ENCODE peak calls at places on chromosome 18, in five cellular contexts. L is kidney, V is fibroblast of lung, D is pancreas, R is adrenal gland. H is an unnamed sample. For H3K36me3, the result is how much of the 10 kb centered on the place peaks cover.

GRCh38 chr18:51890762-51891161 is 449.2 kb upstream of the DCC start:
- DNase-seq in L (no peak), D (peak), V (no peak), R (no peak), H (no peak)

GRCh38 chr18:10041180-10041579 is 127.4 kb downstream of the VAPA start:
- DNase-seq in V (peak), D (no peak), L (peak), R (peak), H (no peak)

GRCh38 chr18:59837586-59837985 is 62.2 kb upstream of the PMAIP1 start:
- DNase-seq in R (peak), D (no peak), V (peak), L (no peak), H (no peak)

GRCh38 chr18:22831441-22831904 is 101.7 kb upstream of the RBBP8 start:
- DNase-seq in L (no peak), R (no peak), V (peak), D (no peak), H (no peak)

GRCh38 chr18:63956755-63957154 is 7.7 kb downstream of the HMSD start:
- DNase-seq in R (no peak), D (no peak), V (no peak), L (no peak), H (no peak)

GRCh38 chr18:76640438-76640837 is 145.4 kb upstream of the ZNF516 start:
- DNase-seq in R (no peak), L (no peak), D (no peak), V (no peak), H (no peak)

GRCh38 chr18:58221060-58221725 is 177.2 kb downstream of the NEDD4L start:
- DNase-seq in V (peak), L (no peak), R (no peak), D (peak), H (peak)

GRCh38 chr18:72456802-72457201 is 87.3 kb downstream of the CBLN2 start:
- DNase-seq in L (no peak), R (no peak), D (no peak), V (peak), H (no peak)

DNA sequence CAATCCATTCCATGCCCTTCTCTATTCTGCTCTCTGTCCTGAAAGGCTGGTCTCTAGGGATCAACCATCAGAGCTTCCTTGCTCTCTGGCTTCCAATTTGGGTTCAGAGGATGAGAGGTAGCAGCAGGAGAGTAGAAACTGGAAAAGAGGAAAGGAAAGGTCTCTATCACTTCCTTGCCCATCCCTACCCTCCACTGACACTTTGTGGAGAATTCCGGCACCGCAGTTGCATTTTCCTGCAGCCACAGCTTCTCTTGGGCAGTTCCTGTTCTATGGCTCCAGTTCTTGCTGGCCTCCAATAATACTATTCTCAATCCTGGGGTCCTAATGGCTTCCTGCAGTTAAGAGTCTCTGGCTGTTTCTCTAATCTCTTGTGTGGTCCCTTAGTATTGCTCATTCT is 13.3 kb upstream of the IMPACT start:
- DNase-seq in R (no peak), L (no peak), D (no peak), V (peak), H (no peak)
- TF ChIP-seq CTCF in R (peak), L (no peak), D (no peak), V (peak), H (peak)

GRCh38 chr18:50644807-50645206 is 84.9 kb downstream of the MAPK4 start:
- DNase-seq in L (no peak), V (no peak), R (no peak), D (no peak), H (no peak)
- H3K36me3 ChIP-seq in L (under half), V (under half), R (under half), D (under half), H (under half)

DNA sequence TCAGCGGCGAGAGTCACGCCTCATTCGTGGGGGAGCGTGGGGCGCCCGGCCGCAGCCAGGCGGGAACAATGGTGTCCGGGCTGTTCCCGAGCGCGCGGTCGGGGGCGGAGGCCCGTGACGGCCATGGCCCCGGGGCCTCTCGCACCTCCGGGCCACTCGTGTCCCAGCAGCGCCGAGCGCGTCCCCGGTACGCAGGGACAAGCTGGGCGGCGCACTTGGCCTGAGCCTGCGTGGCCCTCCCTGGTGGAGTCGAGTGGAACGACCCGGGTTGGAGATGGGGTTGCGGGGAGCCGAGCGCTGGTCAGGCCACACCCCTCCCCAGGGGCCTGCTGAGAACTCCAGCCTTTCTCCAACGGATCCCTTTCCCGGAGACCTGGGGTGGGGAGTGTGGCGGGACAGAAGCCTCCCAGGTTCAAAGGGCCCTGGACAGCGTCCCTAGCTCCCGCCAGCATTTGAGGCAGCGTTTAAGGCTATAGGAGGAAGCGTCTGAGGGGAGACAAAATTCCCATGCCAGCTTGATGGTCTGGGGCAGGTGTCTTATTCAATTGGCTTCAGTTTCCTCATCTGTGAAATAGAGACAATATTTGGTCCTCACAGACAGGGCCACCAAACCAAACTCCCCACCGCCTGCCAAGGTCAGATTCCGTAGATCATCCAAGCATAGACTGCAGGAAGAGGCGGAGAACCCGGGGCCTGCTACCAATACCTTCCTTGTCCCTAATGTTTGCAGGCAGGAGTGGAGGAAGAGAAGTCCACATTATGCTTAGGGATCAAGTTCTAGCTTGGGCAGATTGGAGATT is 545 bp downstream of the CNDP2 start:
- DNase-seq in D (peak), R (peak), V (peak), L (peak), H (peak)
- TF ChIP-seq CTCF in D (no peak), R (peak), V (no peak), L (no peak), H (peak)

GRCh38 chr18:12359515-12359927 is 17.5 kb downstream of the AFG3L2 start:
- DNase-seq in R (no peak), V (peak), D (no peak), L (no peak), H (no peak)

GRCh38 chr18:12366379-12366778 is 10.6 kb downstream of the AFG3L2 start:
- DNase-seq in R (no peak), D (no peak), L (no peak), V (no peak), H (no peak)

GRCh38 chr18:12362473-12363174 is 14.4 kb downstream of the AFG3L2 start:
- DNase-seq in D (no peak), R (no peak), L (no peak), V (no peak), H (no peak)

GRCh38 chr18:12366794-12367193 is 10.2 kb downstream of the AFG3L2 start:
- DNase-seq in L (no peak), V (no peak), D (no peak), R (no peak), H (no peak)

GRCh38 chr18:12361770-12362378 is 15.2 kb downstream of the AFG3L2 start:
- DNase-seq in L (no peak), R (no peak), D (no peak), V (no peak), H (no peak)
- H3K36me3 ChIP-seq in L (under half), R (under half), D (half or more), V (under half), H (half or more)

GRCh38 chr18:54622084-54622483 is 31.0 kb downstream of the DYNAP start:
- DNase-seq in D (no peak), R (no peak), V (no peak), L (no peak), H (no peak)
- TF ChIP-seq CTCF in D (no peak), R (no peak), V (peak), L (no peak), H (no peak)

DNA sequence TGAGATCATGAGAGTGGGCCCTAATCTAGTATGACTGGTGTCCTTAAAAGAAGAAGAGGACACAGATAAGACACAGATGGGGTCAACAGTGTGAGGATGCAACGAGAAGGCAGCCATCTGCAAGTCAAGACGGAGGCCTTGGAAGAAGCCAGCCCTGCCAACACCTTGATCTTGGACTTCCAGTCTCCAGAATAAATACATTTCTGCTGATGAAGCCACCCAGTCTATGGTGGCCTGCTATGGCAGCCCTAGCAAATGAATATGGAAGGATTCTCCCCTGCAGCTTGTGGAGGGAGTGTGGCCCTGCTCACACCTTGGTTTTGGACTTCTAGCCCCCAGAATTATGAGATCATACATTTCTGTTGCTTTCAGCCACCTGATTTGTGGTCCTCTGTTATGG is 12.3 kb downstream of the CTIF start:
- DNase-seq in L (no peak), R (peak), V (no peak), D (no peak), H (no peak)
- H3K36me3 ChIP-seq in L (under half), R (under half), V (under half), D (under half), H (under half)

DNA sequence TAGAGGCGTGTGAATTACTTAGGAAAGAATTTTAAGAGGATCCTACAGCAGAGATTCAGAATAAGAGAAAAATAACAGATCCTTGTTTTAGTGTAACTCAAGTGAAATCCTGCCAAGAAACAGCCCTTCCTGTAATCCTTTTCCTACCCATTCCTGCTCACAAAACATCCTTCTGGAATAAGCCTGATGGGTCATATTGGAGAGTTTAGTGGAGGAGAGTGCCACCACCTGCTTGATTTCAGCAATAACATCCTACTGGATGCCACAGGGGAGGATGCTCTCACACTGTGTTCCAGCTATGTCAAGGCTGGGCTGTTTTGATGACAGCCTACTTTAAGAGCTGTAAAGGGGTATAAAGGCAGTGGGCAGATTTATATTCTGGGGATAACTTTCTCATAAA is 54.8 kb upstream of the CCDC178 start:
- DNase-seq in V (peak), R (no peak), D (no peak), L (no peak), H (no peak)
- TF ChIP-seq CTCF in V (peak), R (peak), D (no peak), L (peak), H (no peak)

DNA sequence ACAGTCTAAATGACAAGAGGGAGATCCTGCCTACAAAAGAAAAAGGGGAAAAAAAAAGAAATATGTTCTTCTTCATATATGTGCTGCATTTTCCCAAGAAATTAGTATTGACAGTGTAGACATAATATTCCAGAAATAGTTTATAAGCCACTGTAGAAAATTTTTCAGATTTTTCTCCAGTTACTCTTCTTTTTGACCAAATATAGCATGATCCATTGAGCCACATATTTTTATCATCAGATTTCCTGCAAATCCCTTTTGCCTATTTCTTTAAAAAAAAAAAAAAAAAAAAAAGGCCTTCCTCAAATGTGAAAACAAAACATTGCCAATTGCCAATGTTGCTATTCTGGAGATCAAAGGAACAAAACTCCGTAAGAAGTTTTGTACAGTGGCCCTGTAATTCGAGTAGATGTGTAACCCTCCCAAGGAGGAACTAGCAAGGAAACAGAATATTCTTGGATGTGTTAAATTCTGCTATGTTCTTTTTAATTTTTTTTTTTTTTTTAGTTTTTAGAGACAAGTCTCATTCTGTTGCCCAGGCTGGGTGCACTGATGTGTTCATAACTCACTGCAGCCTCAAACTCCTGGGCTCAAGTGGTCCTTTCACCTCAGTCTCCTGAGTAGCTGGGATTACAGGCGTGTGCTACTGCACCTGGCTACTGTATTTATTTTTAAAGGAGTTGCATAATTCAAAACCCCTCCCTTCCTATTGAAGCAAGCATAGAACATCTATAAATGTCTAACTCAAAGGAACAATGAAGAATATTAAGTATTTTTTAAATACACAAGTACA is 12.5 kb upstream of the CABYR start:
- DNase-seq in D (no peak), L (no peak), R (no peak), V (peak), H (no peak)
- H3K36me3 ChIP-seq in D (under half), L (under half), R (under half), V (under half), H (half or more)

H was measured in lower lobe of right lung.